ENCODE peak calls at places on chromosomes 2 and 18, in four cellular contexts. D is GM12865, Y is pancreas, V is stomach. U is an unnamed sample.

GRCh38 chr2:30266051-30266621 is 34.8 kb downstream of the LBH start:
- DNase-seq in V (peak), Y (no peak), D (peak), U (peak)

GRCh38 chr2:26595146-26595545 is 46.0 kb downstream of the CIB4 start:
- DNase-seq in V (no peak), Y (no peak), D (no peak), U (no peak)

GRCh38 chr2:176997074-176997791 is 215.4 kb upstream of the HNRNPA3 start:
- DNase-seq in V (peak), Y (peak), D (peak), U (peak)

GRCh38 chr2:20661028-20661980 is 5.6 kb upstream of the GDF7 start:
- DNase-seq in D (peak), Y (peak), V (peak), U (peak)

GRCh38 chr2:196245746-196246145 is 74.4 kb upstream of the STK17B start:
- DNase-seq in D (no peak), V (no peak), Y (no peak), U (no peak)

GRCh38 chr2:160635488-160635887 is 141.9 kb upstream of the RBMS1 start:
- DNase-seq in D (no peak), V (no peak), Y (no peak), U (no peak)

GRCh38 chr18:43606800-43607199 is 329.5 kb upstream of the SYT4 start:
- DNase-seq in D (no peak), Y (no peak), V (no peak), U (no peak)

GRCh38 chr18:41982942-41983660 is 28.1 kb downstream of the PIK3C3 start:
- DNase-seq in V (no peak), Y (no peak), D (peak), U (peak)

GRCh38 chr2:197710424-197711042 is 5.4 kb downstream of the MARS2 start:
- DNase-seq in Y (no peak), V (no peak), D (peak), U (peak)

GRCh38 chr2:173414823-173415322 is 60.2 kb downstream of the CDCA7 start:
- DNase-seq in Y (no peak), V (no peak), D (no peak), U (no peak)

GRCh38 chr2:221716434-221717303 is 144.6 kb upstream of the EPHA4 start:
- DNase-seq in V (no peak), D (no peak), Y (no peak), U (no peak)

GRCh38 chr2:218063541-218064295 is 5.3 kb upstream of the RUFY4 start:
- DNase-seq in Y (no peak), V (no peak), D (peak), U (peak)

GRCh38 chr2:69694894-69695849 is 46.8 kb upstream of the ANXA4 start:
- DNase-seq in D (no peak), Y (no peak), V (no peak), U (no peak)

GRCh38 chr18:37400832-37401231 is 164.8 kb downstream of the CELF4 start:
- DNase-seq in D (no peak), V (no peak), Y (no peak), U (no peak)

GRCh38 chr2:45432406-45432805 is 178.7 kb downstream of the SRBD1 start:
- DNase-seq in Y (no peak), V (no peak), D (no peak), U (no peak)

GRCh38 chr2:6940820-6941219 is 23.6 kb downstream of the RNF144A start:
- DNase-seq in Y (no peak), D (no peak), V (no peak), U (no peak)

GRCh38 chr18:68520406-68521075 is 194.4 kb downstream of the TMX3 start:
- DNase-seq in V (no peak), Y (no peak), D (no peak), U (no peak)

GRCh38 chr2:23566236-23567142 is 181.5 kb downstream of the KLHL29 start:
- DNase-seq in V (no peak), Y (no peak), D (peak), U (peak)

GRCh38 chr2:40225670-40226069 is 226.2 kb downstream of the SLC8A1 start:
- DNase-seq in D (no peak), V (no peak), Y (no peak), U (no peak)

GRCh38 chr2:231436957-231437356 is 27.3 kb downstream of the NCL start:
- DNase-seq in V (no peak), Y (no peak), D (no peak), U (no peak)

GRCh38 chr2:3667151-3667631 is 9.2 kb downstream of the ALLC start:
- DNase-seq in V (no peak), D (peak), Y (peak), U (no peak)

GRCh38 chr2:194214192-194214591 is 1442.8 kb upstream of the SLC39A10 start:
- DNase-seq in Y (no peak), D (no peak), V (no peak), U (no peak)

GRCh38 chr2:120673571-120674061 is 62.1 kb upstream of the GLI2 start:
- DNase-seq in D (no peak), V (no peak), Y (no peak), U (no peak)

GRCh38 chr2:230910546-230911135 is 14.4 kb downstream of the GPR55 start:
- DNase-seq in D (no peak), Y (no peak), V (no peak), U (no peak)

GRCh38 chr2:225367482-225367881 is 32.0 kb upstream of the NYAP2 start:
- DNase-seq in D (no peak), Y (no peak), V (no peak), U (no peak)

GRCh38 chr2:109029444-109030193 is 40.6 kb upstream of the EDAR start:
- DNase-seq in D (no peak), Y (no peak), V (no peak), U (no peak)

GRCh38 chr2:162300271-162300670 is 18.2 kb downstream of the IFIH1 start:
- DNase-seq in Y (no peak), V (no peak), D (no peak), U (no peak)

GRCh38 chr18:2223859-2224258 is 347.4 kb downstream of the METTL4 start:
- DNase-seq in V (no peak), Y (no peak), D (peak), U (no peak)

GRCh38 chr2:176178271-176178806 is 10.1 kb upstream of the HOXD1 start:
- DNase-seq in V (no peak), D (peak), Y (no peak), U (no peak)

GRCh38 chr18:60826346-60826745 is 453.8 kb upstream of the MC4R start:
- DNase-seq in Y (no peak), D (no peak), V (no peak), U (no peak)
- TF ChIP-seq CTCF in Y (no peak), D (no peak), V (no peak), U (no peak)

GRCh38 chr2:188986839-188987238 is 12.7 kb downstream of the COL3A1 start:
- DNase-seq in V (no peak), Y (no peak), D (no peak), U (no peak)

GRCh38 chr2:188983427-188984101 is 9.4 kb downstream of the COL3A1 start:
- DNase-seq in V (no peak), D (peak), Y (no peak), U (no peak)

GRCh38 chr2:188984680-188985079 is 10.5 kb downstream of the COL3A1 start:
- DNase-seq in V (no peak), D (no peak), Y (no peak), U (no peak)

GRCh38 chr2:188979730-188980123 is 5.6 kb downstream of the COL3A1 start:
- DNase-seq in D (no peak), Y (no peak), V (no peak), U (no peak)

GRCh38 chr2:188984126-188984525 is 10.0 kb downstream of the COL3A1 start:
- DNase-seq in Y (no peak), D (no peak), V (no peak), U (no peak)
- TF ChIP-seq CTCF in Y (no peak), D (no peak), V (no peak), U (peak)

DNA sequence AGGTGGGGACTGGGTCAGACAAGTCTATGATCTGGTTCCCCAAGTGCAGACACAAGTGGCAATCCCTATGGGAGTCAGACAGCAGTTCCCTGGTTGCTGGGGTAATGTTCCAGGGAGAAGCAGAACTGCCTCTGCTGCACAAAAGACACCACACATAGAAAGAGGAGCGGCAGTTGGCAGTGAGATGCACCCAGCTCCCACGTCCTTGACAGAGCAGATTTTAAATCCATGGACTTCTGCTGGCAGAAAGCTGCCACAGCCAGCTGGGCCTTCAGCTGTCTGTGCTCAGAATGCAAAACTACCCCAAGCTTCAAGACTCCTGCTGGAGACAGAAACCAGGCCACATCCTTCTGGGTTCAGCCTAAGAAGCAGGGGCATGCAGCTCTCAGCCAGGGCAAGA is 147.2 kb downstream of the ETAA1 start:
- DNase-seq in D (no peak), Y (no peak), V (no peak), U (no peak)
- TF ChIP-seq CTCF in D (no peak), Y (no peak), V (no peak), U (no peak)

GRCh38 chr18:35588995-35589394 is 7.5 kb downstream of the GALNT1 start:
- DNase-seq in Y (no peak), V (no peak), D (peak), U (peak)
- TF ChIP-seq CTCF in Y (no peak), V (no peak), D (peak), U (no peak)

GRCh38 chr2:227817940-227818568 is 4.4 kb downstream of the CCL20 start:
- DNase-seq in D (peak), Y (peak), V (peak), U (no peak)
- TF ChIP-seq CTCF in D (no peak), Y (no peak), V (no peak), U (no peak)

GRCh38 chr2:101961287-101962242 is 30.2 kb upstream of the IL1R2 start:
- DNase-seq in V (peak), D (no peak), Y (peak), U (no peak)
- TF ChIP-seq CTCF in V (no peak), D (no peak), Y (no peak), U (no peak)

GRCh38 chr2:72214429-72215143 is 66.9 kb upstream of the CYP26B1 start:
- DNase-seq in Y (no peak), D (no peak), V (no peak), U (no peak)

GRCh38 chr2:72222829-72223564 is 75.3 kb upstream of the CYP26B1 start:
- DNase-seq in Y (no peak), D (no peak), V (no peak), U (no peak)

GRCh38 chr2:72220170-72220569 is 72.5 kb upstream of the CYP26B1 start:
- DNase-seq in D (peak), Y (no peak), V (no peak), U (no peak)
- TF ChIP-seq CTCF in D (no peak), Y (no peak), V (no peak), U (peak)

GRCh38 chr18:35917043-35917442 is 55.4 kb upstream of the RMP24 start:
- DNase-seq in Y (no peak), D (no peak), V (no peak), U (no peak)
- TF ChIP-seq CTCF in Y (no peak), D (no peak), V (peak), U (no peak)

U was measured in GM10248.